ENCODE peak calls at places on chromosomes 16 and 17, in eight cellular contexts. W is naive thymus-derived CD8-positive, alpha-beta T cell; F is ascending aorta; P is caudate nucleus; I is mammary epithelial cell; U is activated T-helper 1 cell treated with anti-CD3 and anti-CD28 coated beads, Interleukin-2, amount 50 U/mL, for 16 hours; X is IMR-90; H is cardiac fibroblast. Q is an unnamed sample.

GRCh38 chr16:68408967-68409366 is 39.3 kb downstream of the SMPD3 start:
- DNase-seq in W (no peak), P (no peak), X (no peak), H (no peak), F (no peak), I (no peak), U (no peak), Q (peak; percentile 19)

GRCh38 chr17:73657473-73658116 is 13.3 kb upstream of the SDK2 start:
- DNase-seq in X (no peak), I (peak; percentile 34), U (no peak), H (peak; percentile 19), W (no peak), F (no peak), P (no peak), Q (no peak)

GRCh38 chr17:42618442-42619150 is 9.1 kb downstream of the TUBG1 start:
- DNase-seq in H (peak; percentile 23), I (peak; percentile 73), W (no peak), P (no peak), X (no peak), F (no peak), U (no peak), Q (no peak)

GRCh38 chr17:76481091-76481655 is 13.8 kb downstream of the AANAT start:
- DNase-seq in U (no peak), X (no peak), P (no peak), W (no peak), F (no peak), H (no peak), I (no peak), Q (no peak)

GRCh38 chr17:15278381-15278780 is 13.3 kb upstream of the PMP22 start:
- DNase-seq in I (no peak), F (no peak), H (no peak), P (no peak), W (no peak), U (no peak), X (no peak), Q (no peak)

GRCh38 chr16:68257251-68257905 is 6.9 kb upstream of the SLC7A6 start:
- DNase-seq in F (no peak), U (no peak), X (peak; percentile 20), H (no peak), P (no peak), W (no peak), I (no peak), Q (no peak)

GRCh38 chr16:89823087-89823823 is 5.0 kb upstream of the SPIRE2 start:
- DNase-seq in P (no peak), F (no peak), I (no peak), U (no peak), W (no peak), H (no peak), X (no peak), Q (no peak)

GRCh38 chr17:75417054-75417453 is 11.6 kb upstream of the GRB2 start:
- DNase-seq in P (no peak), F (no peak), W (no peak), X (no peak), H (peak; percentile 27), I (no peak), U (no peak), Q (no peak)

GRCh38 chr17:44066204-44066930 is at the start of gene LSM12:
- DNase-seq in W (peak; percentile 88), P (peak; percentile 64), I (peak; percentile 89), H (peak; percentile 93), F (peak; percentile 48), U (peak; percentile 86), X (peak; percentile 88), Q (peak; percentile 96)

GRCh38 chr17:31096106-31096436 is 1.3 kb downstream of the NF1 start:
- DNase-seq in U (no peak), H (peak; percentile 37), X (no peak), P (no peak), W (no peak), I (no peak), F (no peak), Q (no peak)

GRCh38 chr16:50427107-50427506 is 58.3 kb upstream of the BRD7 start:
- DNase-seq in F (no peak), I (no peak), U (no peak), X (no peak), P (no peak), H (no peak), W (no peak), Q (no peak)

GRCh38 chr17:72123964-72124791 is 3.4 kb downstream of the SOX9 start:
- DNase-seq in U (no peak), W (no peak), F (no peak), X (no peak), I (peak; percentile 41), P (no peak), H (peak; percentile 41), Q (no peak)

GRCh38 chr16:15777533-15778203 is 79.2 kb downstream of the MYH11 start:
- DNase-seq in P (no peak), H (peak; percentile 73), F (no peak), U (no peak), W (no peak), I (peak; percentile 19), X (peak; percentile 61), Q (peak; percentile 34)

GRCh38 chr17:59167571-59168001 is 12.0 kb downstream of the PRR11 start:
- DNase-seq in X (peak; percentile 59), W (no peak), F (no peak), H (peak; percentile 28), P (no peak), I (peak; percentile 35), U (no peak), Q (no peak)

GRCh38 chr16:13999071-13999894 is 71.8 kb upstream of the MRTFB start:
- DNase-seq in F (no peak), P (no peak), W (no peak), I (no peak), U (no peak), X (no peak), H (no peak), Q (no peak)

GRCh38 chr16:25013751-25014499 is 1.2 kb downstream of the ARHGAP17 start:
- DNase-seq in P (no peak), U (no peak), I (no peak), W (no peak), F (no peak), X (no peak), H (no peak), Q (no peak)

GRCh38 chr16:67664258-67664657 is 2.3 kb downstream of the ENKD1 start:
- DNase-seq in F (no peak), P (no peak), X (no peak), I (no peak), U (no peak), H (no peak), W (no peak), Q (no peak)

GRCh38 chr17:885971-886571 is 93.5 kb downstream of the NXN start:
- DNase-seq in I (no peak), F (no peak), U (no peak), X (no peak), H (no peak), W (no peak), P (no peak), Q (no peak)

GRCh38 chr17:1362065-1362848 is 37.8 kb downstream of the YWHAE start:
- DNase-seq in I (no peak), F (no peak), W (peak; percentile 27), H (no peak), P (no peak), U (no peak), X (no peak), Q (no peak)

GRCh38 chr17:15945493-15946209 is 721 bp downstream of the ADORA2B start:
- DNase-seq in H (peak; percentile 30), W (no peak), F (no peak), P (no peak), U (no peak), I (peak; percentile 36), X (peak; percentile 16), Q (peak; percentile 31)

GRCh38 chr17:38751144-38751802 is 1.3 kb upstream of the PSMB3 start:
- DNase-seq in X (peak; percentile 21), F (no peak), W (no peak), U (no peak), P (no peak), I (peak; percentile 32), H (no peak), Q (no peak)

GRCh38 chr17:63740464-63741181 is 976 bp downstream of the STRADA start:
- DNase-seq in F (no peak), X (peak; percentile 6), I (peak; percentile 34), W (peak; percentile 15), P (no peak), U (no peak), H (peak; percentile 12), Q (peak; percentile 49)

GRCh38 chr16:12318661-12319463 is 342.3 kb downstream of the SNX29 start:
- DNase-seq in X (peak; percentile 24), F (no peak), W (no peak), P (no peak), H (no peak), U (no peak), I (no peak), Q (no peak)

GRCh38 chr16:72537684-72538083 is 365.7 kb upstream of the PMFBP1 start:
- DNase-seq in I (peak; percentile 25), P (no peak), W (no peak), H (peak; percentile 48), F (no peak), U (no peak), X (peak; percentile 56), Q (peak; percentile 41)

Q was measured in adipocyte.